ENCODE peak calls at places on chromosome 16, in four cellular contexts. K, C, M and A are unnamed samples.

GRCh38 chr16:72837846-72838661 is 209.9 kb downstream of the ZFHX3 start:
- DNase-seq in K (no peak), C (no peak), M (no peak), A (no peak)

GRCh38 chr16:67470314-67470713 is 10.6 kb downstream of the ATP6V0D1 start:
- DNase-seq in K (peak; percentile 47), C (peak; percentile 87), M (no peak), A (no peak)

GRCh38 chr16:9197957-9198661 is 106.7 kb downstream of the HAPSTR1 start:
- DNase-seq in K (no peak), C (no peak), M (no peak), A (no peak)

GRCh38 chr16:3638916-3639644 is 15.4 kb upstream of the DNASE1 start:
- DNase-seq in K (no peak), C (no peak), M (no peak), A (peak; percentile 10)

GRCh38 chr16:69894675-69895074 is 56.5 kb upstream of the CLEC18A start:
- DNase-seq in K (no peak), C (no peak), M (no peak), A (no peak)

GRCh38 chr16:50856991-50857390 is 115.1 kb downstream of the CYLD start:
- DNase-seq in K (no peak), C (no peak), M (no peak), A (no peak)

GRCh38 chr16:70745536-70746025 is 55.4 kb downstream of the VAC14 start:
- DNase-seq in K (no peak), C (no peak), M (no peak), A (no peak)

GRCh38 chr16:75099075-75099667 is 17.4 kb downstream of the LDHD start:
- DNase-seq in K (no peak), C (no peak), M (no peak), A (no peak)

GRCh38 chr16:84302111-84302954 is 7.7 kb downstream of the WFDC1 start:
- DNase-seq in K (no peak), C (no peak), M (no peak), A (no peak)

GRCh38 chr16:2964416-2965223 is 545 bp downstream of the KREMEN2 start:
- DNase-seq in K (no peak), C (peak; percentile 57), M (peak; percentile 70), A (no peak)

GRCh38 chr16:397135-397661 is at the start of gene NME4:
- DNase-seq in K (no peak), C (no peak), M (no peak), A (no peak)

GRCh38 chr16:30340621-30341020 is 14.5 kb downstream of the CD2BP2 start:
- DNase-seq in K (no peak), C (no peak), M (no peak), A (no peak)

GRCh38 chr16:3889059-3889458 is 8.5 kb upstream of the CREBBP start:
- DNase-seq in K (no peak), C (no peak), M (no peak), A (no peak)

GRCh38 chr16:84720180-84720579 is 20.4 kb downstream of the USP10 start:
- DNase-seq in K (peak; percentile 77), C (no peak), M (no peak), A (peak; percentile 62)

GRCh38 chr16:19135201-19135838 is 21.6 kb downstream of the ITPRIPL2 start:
- DNase-seq in K (no peak), C (no peak), M (no peak), A (no peak)

GRCh38 chr16:27844826-27845225 is 218.7 kb downstream of the GSG1L start:
- DNase-seq in K (no peak), C (no peak), M (no peak), A (no peak)

GRCh38 chr16:27769561-27770222 is 219.7 kb downstream of the KATNIP start:
- DNase-seq in K (peak; percentile 56), C (peak; percentile 24), M (peak; percentile 71), A (peak; percentile 27)

GRCh38 chr16:89934611-89935553 is 11.7 kb downstream of the TUBB3 start:
- DNase-seq in K (no peak), C (no peak), M (no peak), A (no peak)

GRCh38 chr16:49350265-49351103 is 23.1 kb upstream of the C16orf78 start:
- DNase-seq in K (peak; percentile 38), C (peak; percentile 60), M (peak; percentile 39), A (peak; percentile 41)

GRCh38 chr16:6656760-6657159 is 675.9 kb upstream of the RBFOX1 start:
- DNase-seq in K (no peak), C (no peak), M (no peak), A (no peak)

GRCh38 chr16:30065943-30066881 is 652 bp downstream of the ALDOA start:
- DNase-seq in K (peak; percentile 65), C (peak; percentile 76), M (peak; percentile 71), A (peak; percentile 64)

GRCh38 chr16:78705694-78706093 is 606.2 kb downstream of the WWOX start:
- DNase-seq in K (peak; percentile 1), C (no peak), M (peak; percentile 66), A (peak; percentile 45)

GRCh38 chr16:4327782-4328579 is 12.1 kb downstream of the GLIS2 start:
- DNase-seq in K (peak; percentile 72), C (peak; percentile 84), M (peak; percentile 40), A (peak; percentile 78)

GRCh38 chr16:64417711-64418227 is 704.1 kb downstream of the CDH11 start:
- DNase-seq in K (peak; percentile 98), C (no peak), M (no peak), A (peak; percentile 61)

GRCh38 chr16:69187387-69187890 is 475 bp downstream of the SNTB2 start:
- DNase-seq in K (peak; percentile 43), C (peak; percentile 79), M (peak; percentile 40), A (no peak)

GRCh38 chr16:15608398-15609285 is 34.3 kb downstream of the MARF1 start:
- DNase-seq in K (no peak), C (no peak), M (no peak), A (peak; percentile 14)
- TF ChIP-seq CTCF in K (no peak), C (no peak), M (no peak), A (no peak)

GRCh38 chr16:57810197-57811024 is 8.1 kb upstream of the KIFC3 start:
- DNase-seq in K (peak; percentile 84), C (peak; percentile 90), M (peak; percentile 70), A (peak; percentile 70)
- H3K4me3 ChIP-seq in K (no peak overlapping the region), C (no peak overlapping the region), M (no peak overlapping the region), A (no peak overlapping the region)

GRCh38 chr16:81940781-81941560 is 70.3 kb downstream of the SDR42E1 start:
- DNase-seq in K (peak; percentile 90), C (no peak), M (peak; percentile 63), A (peak; percentile 67)
- TF ChIP-seq CTCF in K (peak; percentile 73), C (peak; percentile 52), M (peak; percentile 57), A (peak; percentile 49)

GRCh38 chr16:65546353-65546791 is 424.5 kb upstream of the CDH11 start:
- DNase-seq in K (peak; percentile 80), C (no peak), M (no peak), A (peak; percentile 66)

GRCh38 chr16:65543781-65544740 is 422.2 kb upstream of the CDH11 start:
- DNase-seq in K (no peak), C (no peak), M (no peak), A (no peak)

GRCh38 chr16:65548470-65548869 is 426.6 kb upstream of the CDH11 start:
- DNase-seq in K (no peak), C (no peak), M (no peak), A (no peak)

DNA sequence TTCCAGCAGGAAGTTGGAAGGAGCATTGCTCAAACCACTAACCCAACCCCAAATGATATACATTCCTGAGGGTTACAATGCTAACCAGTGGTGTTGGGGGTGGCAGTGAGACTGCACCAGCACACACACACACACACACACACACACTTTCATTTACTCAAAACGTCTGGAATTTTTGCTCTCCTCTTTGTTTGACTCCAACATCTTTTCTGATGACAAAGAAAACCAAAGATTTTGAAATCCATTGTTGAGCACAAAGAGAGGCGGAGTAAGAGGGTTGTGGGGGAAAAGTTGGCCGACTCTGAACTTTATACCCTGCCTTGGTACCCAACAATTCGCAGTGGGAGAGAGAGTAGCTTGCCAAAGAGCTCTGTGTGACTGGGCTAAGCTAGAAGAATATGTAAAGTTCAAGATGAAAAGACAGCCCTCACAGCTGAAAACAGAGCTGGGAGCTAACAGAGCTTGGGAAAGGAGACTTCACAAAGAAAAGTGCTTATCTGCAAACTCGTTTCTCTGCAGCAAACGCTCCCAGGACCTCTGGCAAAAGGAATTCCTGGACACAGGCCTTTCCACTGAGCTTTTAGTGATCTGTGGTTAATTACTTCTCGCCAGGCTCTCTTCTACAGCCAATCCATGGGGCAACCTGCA is 426.1 kb upstream of the CDH11 start:
- DNase-seq in K (peak; percentile 100), C (no peak), M (peak; percentile 77), A (peak; percentile 89)
- H3K4me3 ChIP-seq in K (no peak overlapping the region), C (no peak overlapping the region), M (no peak overlapping the region), A (no peak overlapping the region)

GRCh38 chr16:13897806-13898205 is 22.1 kb upstream of the ERCC4 start:
- DNase-seq in K (no peak), C (no peak), M (no peak), A (no peak)

GRCh38 chr16:13892301-13892700 is 27.7 kb upstream of the ERCC4 start:
- DNase-seq in K (no peak), C (no peak), M (no peak), A (no peak)

GRCh38 chr16:13898233-13898632 is 21.7 kb upstream of the ERCC4 start:
- DNase-seq in K (no peak), C (no peak), M (no peak), A (no peak)

GRCh38 chr16:13895516-13895915 is 24.4 kb upstream of the ERCC4 start:
- DNase-seq in K (no peak), C (no peak), M (no peak), A (no peak)

DNA sequence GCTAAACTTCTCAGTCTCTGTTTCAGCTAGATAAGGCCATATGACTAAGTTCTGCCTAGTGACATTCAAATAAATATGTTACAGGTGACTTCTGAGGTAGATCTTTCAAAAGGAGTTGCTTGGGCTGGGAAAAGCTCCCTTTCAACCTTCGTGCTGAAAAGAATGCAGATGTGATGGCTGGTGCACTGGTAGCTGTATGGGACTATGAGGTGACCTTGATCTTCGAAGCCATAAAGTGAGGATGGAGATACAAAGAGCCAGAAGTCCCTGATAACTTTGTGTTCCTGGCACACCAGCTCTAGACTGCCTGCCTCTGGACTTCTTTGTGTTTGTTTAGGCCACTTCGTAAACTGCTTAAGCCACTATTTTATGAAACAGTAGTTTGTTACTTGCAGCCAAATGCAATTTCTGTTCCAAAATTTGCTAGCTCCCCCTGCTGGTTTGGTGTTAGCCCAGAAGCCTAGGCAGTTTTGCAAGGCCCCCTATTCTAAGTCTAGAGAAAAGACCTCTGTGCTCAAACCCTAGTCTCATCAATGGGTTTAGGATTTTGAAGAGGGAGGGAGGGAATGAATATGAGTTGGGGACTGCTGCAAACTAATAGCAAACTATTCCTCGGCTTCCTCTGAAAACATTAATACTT is 23.3 kb upstream of the ERCC4 start:
- DNase-seq in K (no peak), C (no peak), M (no peak), A (peak; percentile 8)
- TF ChIP-seq CTCF in K (peak; percentile 37), C (no peak), M (peak; percentile 32), A (peak; percentile 32)